ENCODE peak calls at places on chromosomes 2 and 18, in four cellular contexts. One of them, this sample, is unnamed.

GRCh38 chr2:237707859-237708398 is 80.5 kb downstream of the LRRFIP1 start:
- DNase-seq in astrocyte: no peak
- DNase-seq in NCI-H187: no peak
- DNase-seq in tibial nerve: no peak
- DNase-seq in this sample: no peak

GRCh38 chr2:42810971-42811865 is 18.8 kb upstream of the HAAO start:
- DNase-seq in astrocyte: peak; percentile 44
- DNase-seq in NCI-H187: no peak
- DNase-seq in tibial nerve: peak; percentile 60
- DNase-seq in this sample: no peak

GRCh38 chr2:236550701-236551465 is 18.7 kb upstream of the ACKR3 start:
- DNase-seq in astrocyte: no peak
- DNase-seq in NCI-H187: peak; percentile 7
- DNase-seq in tibial nerve: no peak
- DNase-seq in this sample: no peak

GRCh38 chr2:210475726-210476125 is 833 bp downstream of the LANCL1 start:
- DNase-seq in astrocyte: no peak
- DNase-seq in NCI-H187: no peak
- DNase-seq in tibial nerve: no peak
- DNase-seq in this sample: no peak

GRCh38 chr2:26344581-26345283 is 1.2 kb upstream of the SELENOI start:
- DNase-seq in astrocyte: peak; percentile 52
- DNase-seq in NCI-H187: no peak
- DNase-seq in tibial nerve: no peak
- DNase-seq in this sample: peak; percentile 72

GRCh38 chr2:200599206-200599605 is 13.4 kb downstream of the AOX1 start:
- DNase-seq in astrocyte: no peak
- DNase-seq in NCI-H187: no peak
- DNase-seq in tibial nerve: no peak
- DNase-seq in this sample: no peak

GRCh38 chr2:234462218-234462992 is 34.5 kb downstream of the ARL4C start:
- DNase-seq in astrocyte: no peak
- DNase-seq in NCI-H187: no peak
- DNase-seq in tibial nerve: no peak
- DNase-seq in this sample: no peak

GRCh38 chr18:78981652-78981955 is 2.0 kb downstream of the SALL3 start:
- DNase-seq in astrocyte: no peak
- DNase-seq in NCI-H187: no peak
- DNase-seq in tibial nerve: no peak
- DNase-seq in this sample: no peak

GRCh38 chr18:67731853-67732252 is 215.3 kb upstream of the DSEL start:
- DNase-seq in astrocyte: peak; percentile 66
- DNase-seq in NCI-H187: no peak
- DNase-seq in tibial nerve: no peak
- DNase-seq in this sample: peak; percentile 42

GRCh38 chr2:154489271-154489858 is 209.1 kb upstream of the KCNJ3 start:
- DNase-seq in astrocyte: no peak
- DNase-seq in NCI-H187: no peak
- DNase-seq in tibial nerve: no peak
- DNase-seq in this sample: peak; percentile 88

GRCh38 chr2:15920696-15921095 is 19.7 kb upstream of the MYCN start:
- DNase-seq in astrocyte: no peak
- DNase-seq in NCI-H187: no peak
- DNase-seq in tibial nerve: no peak
- DNase-seq in this sample: no peak

GRCh38 chr2:110876167-110876999 is 144.0 kb downstream of the ACOXL start:
- DNase-seq in astrocyte: no peak
- DNase-seq in NCI-H187: no peak
- DNase-seq in tibial nerve: no peak
- DNase-seq in this sample: no peak

GRCh38 chr2:42199002-42199401 is 29.8 kb downstream of the EML4 start:
- DNase-seq in astrocyte: no peak
- DNase-seq in NCI-H187: no peak
- DNase-seq in tibial nerve: no peak
- DNase-seq in this sample: no peak

GRCh38 chr18:13461936-13462335 is 243.4 kb downstream of the LDLRAD4 start:
- DNase-seq in astrocyte: no peak
- DNase-seq in NCI-H187: peak; percentile 31
- DNase-seq in tibial nerve: no peak
- DNase-seq in this sample: no peak

GRCh38 chr2:107412209-107412904 is 414.3 kb upstream of the RGPD4 start:
- DNase-seq in astrocyte: peak; percentile 47
- DNase-seq in NCI-H187: no peak
- DNase-seq in tibial nerve: peak; percentile 10
- DNase-seq in this sample: no peak

GRCh38 chr2:46873632-46874068 is 42.0 kb downstream of the MCFD2 start:
- DNase-seq in astrocyte: peak; percentile 96
- DNase-seq in NCI-H187: no peak
- DNase-seq in tibial nerve: peak; percentile 70
- DNase-seq in this sample: peak; percentile 95

GRCh38 chr2:185507703-185508102 is 230.9 kb upstream of the FSIP2 start:
- DNase-seq in astrocyte: no peak
- DNase-seq in NCI-H187: no peak
- DNase-seq in tibial nerve: no peak
- DNase-seq in this sample: peak; percentile 44

GRCh38 chr2:237039301-237039906 is 46.3 kb upstream of the COPS8 start:
- DNase-seq in astrocyte: no peak
- DNase-seq in NCI-H187: no peak
- DNase-seq in tibial nerve: no peak
- DNase-seq in this sample: no peak

GRCh38 chr2:225177098-225177497 is 134.8 kb upstream of the DOCK10 start:
- DNase-seq in astrocyte: peak; percentile 68
- DNase-seq in NCI-H187: no peak
- DNase-seq in tibial nerve: no peak
- DNase-seq in this sample: peak; percentile 84

GRCh38 chr2:27442282-27442980 is at the start of gene KRTCAP3:
- DNase-seq in astrocyte: no peak
- DNase-seq in NCI-H187: peak; percentile 61
- DNase-seq in tibial nerve: no peak
- DNase-seq in this sample: no peak

GRCh38 chr2:238916176-238916874 is 68.4 kb downstream of the TWIST2 start:
- DNase-seq in astrocyte: no peak
- DNase-seq in NCI-H187: no peak
- DNase-seq in tibial nerve: no peak
- DNase-seq in this sample: no peak

GRCh38 chr18:57925706-57926105 is 118.3 kb upstream of the NEDD4L start:
- DNase-seq in astrocyte: peak; percentile 71
- DNase-seq in NCI-H187: no peak
- DNase-seq in tibial nerve: no peak
- DNase-seq in this sample: peak; percentile 43

GRCh38 chr2:232979871-232980461 is 33.1 kb downstream of the NGEF start:
- DNase-seq in astrocyte: peak; percentile 72
- DNase-seq in NCI-H187: no peak
- DNase-seq in tibial nerve: no peak
- DNase-seq in this sample: peak; percentile 91

GRCh38 chr18:24208270-24209035 is 69.6 kb downstream of the CABYR start:
- DNase-seq in astrocyte: peak; percentile 65
- DNase-seq in NCI-H187: no peak
- DNase-seq in tibial nerve: no peak
- DNase-seq in this sample: peak; percentile 67

GRCh38 chr2:14899621-14900414 is 267.3 kb downstream of the LRATD1 start:
- DNase-seq in astrocyte: no peak
- DNase-seq in NCI-H187: no peak
- DNase-seq in tibial nerve: no peak
- DNase-seq in this sample: no peak